ENCODE peak calls at places on chromosomes 5 and 9, in five cellular contexts. N, F, X, O and Z are unnamed samples. For H3K4me1, the result is how much of the 10 kb centered on the place peaks cover.

GRCh38 chr5:59661306-59661705 is 232.2 kb downstream of the PDE4D start:
- DNase-seq in N (no peak), F (no peak), X (no peak), O (no peak), Z (no peak)

GRCh38 chr5:152689275-152689711 is 284.2 kb upstream of the NMUR2 start:
- DNase-seq in N (no peak), F (no peak), X (no peak), O (no peak), Z (no peak)

GRCh38 chr9:22643541-22643940 is 196.9 kb downstream of the DMRTA1 start:
- DNase-seq in N (no peak), F (no peak), X (peak), O (no peak), Z (no peak)

GRCh38 chr5:44365351-44365750 is 23.9 kb downstream of the FGF10 start:
- DNase-seq in N (no peak), F (no peak), X (peak), O (no peak), Z (no peak)

GRCh38 chr5:56814361-56814962 is 887 bp upstream of the MAP3K1 start:
- DNase-seq in N (peak), F (peak), X (no peak), O (peak), Z (no peak)

GRCh38 chr5:20231040-20231439 is 243.0 kb upstream of the CDH18 start:
- DNase-seq in N (no peak), F (no peak), X (peak), O (no peak), Z (no peak)

GRCh38 chr5:39191216-39191615 is 28.1 kb downstream of the FYB1 start:
- DNase-seq in N (no peak), F (no peak), X (no peak), O (no peak), Z (no peak)

GRCh38 chr5:153350192-153350883 is 140.1 kb upstream of the GRIA1 start:
- DNase-seq in N (no peak), F (no peak), X (no peak), O (no peak), Z (no peak)

GRCh38 chr5:170788626-170789304 is 5.2 kb downstream of the GABRP start:
- DNase-seq in N (no peak), F (no peak), X (no peak), O (peak), Z (no peak)

GRCh38 chr9:20119566-20119965 is 330.7 kb upstream of the SLC24A2 start:
- DNase-seq in N (no peak), F (no peak), X (no peak), O (no peak), Z (no peak)

GRCh38 chr5:169696621-169697517 is 59.8 kb downstream of the DOCK2 start:
- DNase-seq in N (no peak), F (no peak), X (peak), O (no peak), Z (no peak)

GRCh38 chr5:6905883-6906282 is 192.7 kb downstream of the TENT4A start:
- DNase-seq in N (no peak), F (no peak), X (no peak), O (peak), Z (no peak)

GRCh38 chr5:35855221-35855620 is 1.5 kb upstream of the IL7R start:
- DNase-seq in N (no peak), F (no peak), X (no peak), O (no peak), Z (no peak)

GRCh38 chr5:171428849-171429542 is 9.5 kb downstream of the FGF18 start:
- DNase-seq in N (no peak), F (no peak), X (no peak), O (no peak), Z (no peak)

GRCh38 chr9:20929276-20929675 is 102.2 kb downstream of the HACD4 start:
- DNase-seq in N (no peak), F (no peak), X (no peak), O (no peak), Z (no peak)

GRCh38 chr9:336039-336438 is 121.4 kb downstream of the DOCK8 start:
- DNase-seq in N (no peak), F (no peak), X (no peak), O (no peak), Z (no peak)

GRCh38 chr5:79133121-79133656 is 21.6 kb downstream of the BHMT start:
- DNase-seq in N (no peak), F (no peak), X (peak), O (no peak), Z (no peak)

GRCh38 chr5:173572431-173573125 is 43.9 kb downstream of the BOD1 start:
- DNase-seq in N (no peak), F (no peak), X (no peak), O (no peak), Z (no peak)

GRCh38 chr9:95399261-95399660 is 81.8 kb upstream of the FANCC start:
- DNase-seq in N (no peak), F (no peak), X (no peak), O (no peak), Z (no peak)

GRCh38 chr5:32713396-32714381 is 2.6 kb downstream of the NPR3 start:
- DNase-seq in N (peak), F (no peak), X (peak), O (no peak), Z (no peak)

GRCh38 chr9:70564464-70565190 is 150.2 kb upstream of the KLF9 start:
- DNase-seq in N (no peak), F (no peak), X (no peak), O (no peak), Z (no peak)

GRCh38 chr5:98397081-98397480 is 376.4 kb upstream of the RGMB start:
- DNase-seq in N (no peak), F (no peak), X (peak), O (no peak), Z (no peak)

GRCh38 chr5:173627860-173628392 is 11.5 kb upstream of the BOD1 start:
- DNase-seq in N (no peak), F (no peak), X (no peak), O (no peak), Z (no peak)

GRCh38 chr5:150628936-150629485 is 11.4 kb upstream of the SYNPO start:
- DNase-seq in N (no peak), F (no peak), X (no peak), O (no peak), Z (no peak)

GRCh38 chr5:175747539-175748060 is 89.7 kb downstream of the HRH2 start:
- DNase-seq in N (no peak), F (peak), X (no peak), O (no peak), Z (peak)

GRCh38 chr5:14017904-14018303 is 73.4 kb upstream of the DNAH5 start:
- DNase-seq in N (no peak), F (no peak), X (no peak), O (no peak), Z (no peak)
- H3K4me1 ChIP-seq in N (under half), F (under half), X (under half), O (under half), Z (under half)

DNA sequence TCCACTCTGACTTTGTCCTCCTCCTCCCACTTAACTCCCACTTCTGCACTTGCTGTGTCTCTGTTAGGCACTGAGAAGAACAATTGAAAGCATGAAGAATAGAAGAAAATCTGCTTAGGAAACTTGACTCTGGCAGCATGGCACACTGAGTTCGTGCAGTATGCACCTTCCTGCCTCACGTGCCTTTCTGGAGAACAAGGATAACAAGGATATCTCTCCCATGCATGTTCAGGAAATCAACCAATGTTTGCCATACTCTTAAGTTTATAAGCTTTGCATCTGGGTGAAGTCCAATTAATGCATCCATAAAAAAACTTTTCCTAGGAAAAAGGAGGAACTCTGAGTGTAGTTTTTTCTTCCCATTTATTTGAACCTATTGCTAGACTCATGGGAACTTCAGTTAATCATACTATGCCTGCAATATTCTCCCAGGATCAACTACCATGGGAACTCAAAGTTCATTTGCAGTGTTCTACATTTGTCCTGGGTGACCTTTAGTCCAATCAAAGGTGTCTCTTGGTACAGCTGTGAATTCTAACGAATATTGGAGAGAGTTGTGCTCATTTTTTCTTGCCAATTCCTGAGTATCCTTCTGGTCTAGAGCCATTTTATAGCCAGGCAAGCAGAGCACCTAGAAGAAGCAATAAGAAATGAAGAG is 227.0 kb downstream of the ENC1 start:
- DNase-seq in N (no peak), F (no peak), X (no peak), O (no peak), Z (no peak)
- H3K4me1 ChIP-seq in N (under half), F (under half), X (under half), O (under half), Z (under half)

DNA sequence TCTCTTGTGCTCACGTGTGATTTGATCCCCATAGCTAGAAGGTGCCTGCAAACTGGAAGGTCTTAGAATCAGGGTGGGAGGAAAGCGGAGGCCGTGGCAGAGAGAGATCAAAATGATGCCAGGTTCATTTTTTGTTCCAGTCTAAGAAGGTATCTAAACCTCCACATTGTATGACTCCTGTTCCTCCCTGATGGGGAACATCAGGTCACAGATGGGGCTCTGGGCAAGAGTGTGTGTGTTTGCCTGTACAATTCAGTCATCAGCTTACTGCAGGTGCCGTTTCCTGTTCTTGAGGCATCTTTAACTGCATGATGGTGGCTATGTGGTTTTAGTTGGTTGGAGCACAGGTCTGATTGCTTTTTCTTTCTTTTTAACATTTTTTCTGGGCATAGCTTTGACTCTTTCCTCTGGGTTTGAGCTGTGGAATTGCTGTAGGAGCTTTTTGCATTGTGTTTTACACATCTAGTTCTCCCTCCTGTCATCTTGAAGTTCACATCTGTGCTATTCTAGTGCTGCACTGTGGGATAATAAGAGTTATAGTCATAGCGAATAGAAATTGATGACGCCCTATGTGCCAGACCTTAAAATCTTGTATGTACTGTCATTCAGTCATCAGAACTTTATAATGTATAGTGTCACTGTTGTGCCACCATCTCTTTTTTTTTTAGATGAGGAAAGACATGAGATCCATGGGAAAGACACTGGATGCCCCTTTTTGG is 30.8 kb downstream of the ARHGAP26 start:
- DNase-seq in N (no peak), F (peak), X (no peak), O (no peak), Z (no peak)
- H3K4me1 ChIP-seq in N (under half), F (half or more), X (under half), O (under half), Z (under half)

GRCh38 chr5:34535433-34535832 is 120.7 kb upstream of the RAI14 start:
- DNase-seq in N (no peak), F (no peak), X (no peak), O (no peak), Z (no peak)

GRCh38 chr5:34534237-34535108 is 121.7 kb upstream of the RAI14 start:
- DNase-seq in N (peak), F (no peak), X (peak), O (no peak), Z (no peak)

GRCh38 chr5:34535944-34536628 is 120.0 kb upstream of the RAI14 start:
- DNase-seq in N (no peak), F (no peak), X (peak), O (no peak), Z (no peak)

GRCh38 chr5:34538026-34538672 is 118.0 kb upstream of the RAI14 start:
- DNase-seq in N (no peak), F (no peak), X (peak), O (no peak), Z (no peak)

DNA sequence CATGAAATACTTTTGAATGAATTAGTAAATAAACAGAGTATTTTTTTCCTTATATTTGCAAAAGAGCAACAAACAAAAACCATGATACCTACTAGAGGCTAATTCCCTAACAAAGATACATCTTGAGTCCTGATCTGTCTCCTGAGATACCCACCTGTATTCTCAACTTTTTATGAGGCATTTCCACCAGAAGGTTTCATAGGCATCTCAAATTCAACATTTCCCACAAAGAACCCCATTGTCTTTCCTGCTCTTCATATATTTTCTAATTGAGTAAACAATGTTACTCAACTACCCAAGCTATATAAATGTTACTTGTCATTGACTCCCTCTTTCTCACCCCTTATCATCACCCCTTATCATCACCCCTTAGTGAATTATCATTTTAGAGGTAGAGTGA is 119.4 kb upstream of the RAI14 start:
- DNase-seq in N (no peak), F (no peak), X (no peak), O (no peak), Z (no peak)
- H3K4me1 ChIP-seq in N (under half), F (under half), X (under half), O (under half), Z (under half)

GRCh38 chr5:180802325-180803180 is at the start of gene MGAT1:
- DNase-seq in N (peak), F (peak), X (peak), O (peak), Z (peak)

GRCh38 chr5:180799902-180800801 is 2.5 kb downstream of the MGAT1 start:
- DNase-seq in N (no peak), F (peak), X (peak), O (no peak), Z (peak)

GRCh38 chr5:180804129-180804601 is 1.6 kb upstream of the MGAT1 start:
- DNase-seq in N (no peak), F (peak), X (no peak), O (no peak), Z (no peak)

GRCh38 chr5:180803181-180804128 is 849 bp upstream of the MGAT1 start:
- DNase-seq in N (peak), F (peak), X (no peak), O (peak), Z (no peak)

DNA sequence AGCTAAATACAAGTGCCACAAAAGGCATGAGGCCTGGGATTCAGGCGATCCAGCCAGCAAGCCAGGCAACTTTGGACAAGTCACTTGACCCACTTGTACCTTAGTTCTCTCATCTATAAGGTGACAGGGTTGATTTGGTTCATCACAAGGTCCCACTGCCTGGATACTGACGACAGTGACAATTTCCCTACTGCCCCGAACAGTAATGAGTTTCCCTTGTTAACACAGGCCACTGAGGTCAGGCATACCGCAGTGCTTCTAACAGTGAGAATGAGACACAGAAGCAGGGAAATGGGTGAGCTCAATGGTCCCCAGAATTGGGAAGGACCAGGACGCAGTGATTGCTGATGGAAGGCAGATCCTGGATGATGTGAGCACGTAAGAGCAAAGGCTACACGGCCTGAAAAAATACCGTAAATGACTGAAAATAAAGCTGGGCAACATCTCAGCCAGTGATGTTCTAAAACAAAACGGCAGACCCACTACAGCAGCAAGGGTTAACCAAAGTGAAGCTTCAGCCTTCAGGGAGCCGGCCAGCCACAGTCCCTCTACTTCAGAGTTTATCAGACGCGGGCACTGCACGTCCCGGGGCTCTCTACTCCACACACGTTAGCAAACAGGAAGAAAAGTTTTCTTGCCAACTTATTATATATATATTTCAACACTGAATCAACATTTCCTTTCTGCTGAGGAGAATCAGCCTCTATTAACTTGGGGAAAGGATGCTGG is 846 bp downstream of the MGAT1 start:
- DNase-seq in N (no peak), F (peak), X (no peak), O (no peak), Z (peak)
- H3K4me1 ChIP-seq in N (half or more), F (half or more), X (under half), O (under half), Z (half or more)

DNA sequence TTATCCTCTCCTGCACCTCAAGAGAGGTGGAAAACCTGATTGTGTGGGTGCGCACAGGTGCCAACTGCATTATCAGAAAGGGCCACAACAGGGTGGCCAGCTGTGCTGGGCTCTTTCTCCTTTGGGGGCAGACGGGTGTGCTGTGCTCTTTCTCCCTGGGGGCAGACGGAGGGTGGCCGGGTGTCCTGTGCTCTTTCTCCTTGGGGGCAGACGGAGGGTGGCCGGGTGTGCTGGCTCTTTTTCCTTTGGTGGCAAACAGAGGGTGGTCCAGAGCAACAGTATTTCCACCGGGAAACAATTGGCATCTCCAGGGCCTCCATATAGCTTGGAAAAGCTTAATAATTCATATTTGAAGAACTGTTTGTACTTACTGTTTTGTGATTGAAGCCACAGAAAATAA is 6.8 kb downstream of the LMX1B start:
- DNase-seq in N (no peak), F (no peak), X (no peak), O (no peak), Z (no peak)
- H3K4me1 ChIP-seq in N (under half), F (under half), X (under half), O (under half), Z (under half)

GRCh38 chr5:179821298-179822058 is 773 bp downstream of the SQSTM1 start:
- DNase-seq in N (peak), F (peak), X (peak), O (peak), Z (peak)

GRCh38 chr5:179818746-179819295 is 1.9 kb upstream of the SQSTM1 start:
- DNase-seq in N (peak), F (peak), X (peak), O (peak), Z (peak)

GRCh38 chr5:179820127-179820482 is 600 bp upstream of the SQSTM1 start:
- DNase-seq in N (no peak), F (no peak), X (no peak), O (no peak), Z (no peak)

GRCh38 chr5:179820483-179821297 is at the start of gene SQSTM1:
- DNase-seq in N (peak), F (peak), X (peak), O (peak), Z (no peak)

GRCh38 chr5:179819296-179820126 is 1.2 kb upstream of the SQSTM1 start:
- DNase-seq in N (peak), F (peak), X (peak), O (peak), Z (no peak)
- H3K4me1 ChIP-seq in N (half or more), F (under half), X (under half), O (under half), Z (half or more)